ENCODE peak calls at places on chromosomes 5 and 9, in six cellular contexts. Q, H, G, U, O and N are unnamed samples.

GRCh38 chr5:126680215-126680817 is 79.6 kb downstream of the PHAX start:
- DNase-seq in Q (no peak), H (no peak), G (no peak), U (no peak), O (no peak), N (no peak)

GRCh38 chr9:70479880-70480291 is 65.4 kb upstream of the KLF9 start:
- DNase-seq in Q (peak), H (peak), G (peak), U (peak), O (no peak), N (no peak)

GRCh38 chr5:135890296-135890695 is 5.3 kb downstream of the IL9 start:
- DNase-seq in Q (peak), H (no peak), G (no peak), U (no peak), O (no peak), N (no peak)

GRCh38 chr5:76610196-76610595 is 13.0 kb downstream of the F2RL2 start:
- DNase-seq in Q (no peak), H (no peak), G (no peak), U (no peak), O (no peak), N (no peak)

GRCh38 chr9:1619915-1620705 is 395.0 kb upstream of the SMARCA2 start:
- DNase-seq in Q (no peak), H (no peak), G (no peak), U (no peak), O (no peak), N (no peak)

GRCh38 chr5:157478726-157479125 is 18.7 kb downstream of the NIPAL4 start:
- DNase-seq in Q (no peak), H (no peak), G (no peak), U (peak), O (no peak), N (no peak)

GRCh38 chr5:132825165-132825823 is 5.2 kb downstream of the SHROOM1 start:
- DNase-seq in Q (no peak), H (no peak), G (no peak), U (no peak), O (no peak), N (no peak)

GRCh38 chr5:139660916-139661814 is 13.0 kb downstream of the CXXC5 start:
- DNase-seq in Q (no peak), H (peak), G (peak), U (peak), O (peak), N (peak)

GRCh38 chr5:152736906-152737305 is 331.8 kb upstream of the NMUR2 start:
- DNase-seq in Q (no peak), H (no peak), G (no peak), U (no peak), O (no peak), N (no peak)

GRCh38 chr5:149733129-149733900 is 3.2 kb downstream of the PPARGC1B start:
- DNase-seq in Q (no peak), H (no peak), G (no peak), U (no peak), O (no peak), N (no peak)

GRCh38 chr5:177129206-177129605 is 4.4 kb upstream of the NSD1 start:
- DNase-seq in Q (no peak), H (no peak), G (no peak), U (peak), O (no peak), N (no peak)

GRCh38 chr5:154397652-154398406 is 48.0 kb upstream of the SAP30L start:
- DNase-seq in Q (peak), H (peak), G (peak), U (no peak), O (no peak), N (peak)

GRCh38 chr9:126773004-126773607 is 31.7 kb upstream of the ZBTB43 start:
- DNase-seq in Q (no peak), H (no peak), G (no peak), U (no peak), O (no peak), N (no peak)

GRCh38 chr9:33179298-33179697 is 12.2 kb upstream of the B4GALT1 start:
- DNase-seq in Q (no peak), H (no peak), G (no peak), U (no peak), O (no peak), N (no peak)

GRCh38 chr5:55507574-55507973 is 27.2 kb downstream of the PLPP1 start:
- DNase-seq in Q (no peak), H (no peak), G (no peak), U (no peak), O (no peak), N (no peak)

GRCh38 chr9:3578786-3579185 is 53.0 kb upstream of the RFX3 start:
- DNase-seq in Q (no peak), H (no peak), G (no peak), U (no peak), O (no peak), N (no peak)

GRCh38 chr5:124963236-124963929 is 216.9 kb upstream of the ZNF608 start:
- DNase-seq in Q (no peak), H (no peak), G (no peak), U (no peak), O (no peak), N (no peak)

GRCh38 chr9:33719581-33720374 is 75.6 kb upstream of the PRSS3 start:
- DNase-seq in Q (peak), H (peak), G (peak), U (no peak), O (peak), N (no peak)

GRCh38 chr5:34487202-34487879 is 168.8 kb upstream of the RAI14 start:
- DNase-seq in Q (peak), H (peak), G (no peak), U (no peak), O (no peak), N (no peak)

GRCh38 chr5:148998174-148998797 is 64.6 kb downstream of the SH3TC2 start:
- DNase-seq in Q (peak), H (no peak), G (no peak), U (no peak), O (no peak), N (peak)

GRCh38 chr9:104915049-104915448 is 12.9 kb downstream of the ABCA1 start:
- DNase-seq in Q (no peak), H (no peak), G (peak), U (no peak), O (peak), N (no peak)

GRCh38 chr5:115621365-115621900 is 4.4 kb downstream of the TMED7 start:
- DNase-seq in Q (no peak), H (no peak), G (no peak), U (no peak), O (no peak), N (no peak)

GRCh38 chr5:115626444-115626823 is 598 bp upstream of the TMED7 start:
- DNase-seq in Q (no peak), H (no peak), G (no peak), U (no peak), O (no peak), N (no peak)

GRCh38 chr5:115624994-115625393 is 842 bp downstream of the TMED7 start:
- DNase-seq in Q (no peak), H (no peak), G (no peak), U (no peak), O (no peak), N (no peak)

GRCh38 chr5:115625579-115626443 is at the start of gene TMED7:
- DNase-seq in Q (peak), H (peak), G (peak), U (peak), O (peak), N (peak)

DNA sequence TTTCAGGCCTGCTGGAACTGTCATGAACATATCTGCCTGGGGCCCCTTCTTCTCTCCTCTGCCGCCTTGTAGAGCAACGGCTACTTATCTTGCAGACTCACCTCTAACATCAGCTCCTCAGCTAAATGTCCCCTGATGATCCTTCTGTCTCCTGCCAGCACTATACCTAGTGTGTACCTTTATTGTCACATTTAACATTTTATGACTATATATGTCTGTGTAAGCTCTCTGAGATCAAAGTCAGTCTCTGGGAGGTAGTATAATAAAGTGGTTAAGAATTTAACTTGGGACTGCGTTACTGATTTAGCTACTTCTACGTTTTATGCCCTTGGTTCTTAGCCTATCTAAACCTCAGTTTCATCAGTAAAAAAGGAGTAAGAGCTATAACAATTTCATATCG is 2.2 kb downstream of the TMED7 start:
- DNase-seq in Q (no peak), H (no peak), G (no peak), U (no peak), O (no peak), N (no peak)
- H3K4me3 ChIP-seq in Q (no peak), H (peak), G (peak), U (no peak), O (peak), N (peak)

GRCh38 chr5:146020100-146020499 is 83.7 kb downstream of the SH3RF2 start:
- DNase-seq in Q (no peak), H (no peak), G (no peak), U (no peak), O (no peak), N (no peak)
- H3K27ac ChIP-seq in Q (no peak), H (peak), G (no peak), U (no peak), O (no peak), N (no peak)

DNA sequence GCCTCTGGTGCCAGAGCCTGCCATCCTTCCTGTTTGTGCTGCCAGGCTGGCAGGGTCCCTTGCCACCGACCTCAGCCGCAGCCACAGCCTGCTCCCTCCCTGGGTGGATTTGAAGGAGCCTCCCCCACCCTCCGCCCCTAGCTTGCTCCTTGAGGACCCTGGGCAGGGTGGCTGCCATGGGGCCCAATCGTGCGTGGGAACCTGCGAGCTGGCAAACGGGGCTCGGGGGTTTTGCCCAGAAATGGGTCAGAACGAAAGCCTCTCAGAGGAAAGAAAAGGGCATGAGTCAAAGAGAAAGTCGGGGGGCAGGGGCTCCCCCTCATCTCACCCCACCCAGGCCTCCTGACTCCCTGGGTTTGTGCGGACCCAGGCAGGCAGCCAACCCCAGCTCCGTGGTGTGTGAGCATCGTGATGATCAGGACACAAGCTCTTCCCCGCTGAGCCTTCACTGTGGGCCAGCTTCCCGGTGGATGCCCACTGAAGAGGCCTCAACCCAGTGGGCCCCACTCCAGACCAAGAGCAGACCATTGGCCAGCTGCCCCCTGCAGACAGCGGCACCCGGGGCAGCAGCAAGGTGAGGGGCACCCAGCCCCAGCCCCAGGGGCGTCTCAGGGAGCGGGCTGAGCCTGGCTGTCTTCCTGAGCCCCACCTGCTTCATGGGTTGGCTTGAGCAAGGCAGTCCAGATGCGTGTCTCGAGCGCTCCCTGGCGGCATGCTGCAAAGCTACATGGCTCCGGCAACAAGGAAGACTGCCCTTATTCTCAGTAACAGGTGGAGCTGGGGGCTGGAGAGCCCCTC is 3.0 kb upstream of the FUT7 start:
- DNase-seq in Q (peak), H (peak), G (peak), U (peak), O (peak), N (peak)
- H3K4me3 ChIP-seq in Q (no peak), H (no peak), G (no peak), U (no peak), O (peak), N (no peak)

GRCh38 chr9:71693607-71694006 is 74.7 kb downstream of the CEMIP2 start:
- DNase-seq in Q (no peak), H (no peak), G (no peak), U (no peak), O (no peak), N (no peak)
- H3K27ac ChIP-seq in Q (no peak), H (no peak), G (no peak), U (no peak), O (no peak), N (no peak)

DNA sequence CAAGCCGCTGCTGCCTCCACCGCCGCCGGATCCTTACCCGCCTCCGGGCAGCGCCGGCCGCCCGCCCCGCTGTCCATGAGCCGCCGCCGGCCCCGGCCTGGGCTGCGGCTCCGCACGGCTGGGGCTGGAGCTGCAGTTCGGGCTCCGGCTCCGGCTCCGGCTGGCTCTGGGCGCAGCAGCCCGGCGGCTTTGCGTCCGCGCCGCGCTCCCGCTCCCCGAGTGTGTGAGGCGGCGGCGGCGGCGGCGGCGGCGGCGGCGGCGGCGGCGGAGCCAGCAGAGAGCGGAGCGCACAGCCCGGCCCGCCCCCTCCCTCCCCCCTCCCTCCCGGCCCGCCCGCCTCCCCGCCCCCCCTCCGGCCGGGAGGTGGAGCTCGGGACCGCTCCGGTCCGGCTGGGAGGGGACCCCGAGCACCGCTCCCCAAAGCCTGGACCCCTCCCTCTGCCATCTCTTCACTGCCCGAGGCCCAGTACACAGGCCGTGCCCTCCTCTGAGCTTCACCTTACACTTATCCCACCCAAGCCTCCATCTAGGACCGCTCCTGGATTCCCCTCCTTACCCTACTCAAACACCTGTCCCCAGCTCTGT is at the start of gene PCDH1:
- DNase-seq in Q (peak), H (peak), G (peak), U (no peak), O (peak), N (peak)
- H3K4me3 ChIP-seq in Q (peak), H (peak), G (peak), U (peak), O (peak), N (peak)

GRCh38 chr5:35617060-35617434 is 616 bp upstream of the SPEF2 start:
- DNase-seq in Q (no peak), H (no peak), G (no peak), U (no peak), O (no peak), N (no peak)
- H3K27ac ChIP-seq in Q (no peak), H (peak), G (no peak), U (no peak), O (no peak), N (no peak)

DNA sequence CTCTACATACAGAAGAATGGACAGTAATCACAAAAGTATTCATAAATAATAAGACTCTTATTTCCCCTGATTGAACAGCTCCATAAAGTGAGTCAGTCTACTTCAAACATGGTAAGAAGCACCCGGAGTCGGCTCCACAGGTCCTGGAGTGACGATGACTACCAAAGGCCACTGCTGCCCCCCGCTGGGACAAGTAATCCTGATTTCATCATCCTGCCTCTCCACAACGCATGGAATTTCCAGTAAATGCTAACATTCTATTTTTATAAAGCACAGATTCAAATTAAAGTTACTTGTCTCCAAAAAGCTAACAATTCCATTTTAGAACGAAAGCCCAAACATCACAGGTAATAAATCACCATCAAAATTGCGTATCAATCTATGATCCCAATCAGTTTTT is 16.2 kb downstream of the ATPSCKMT start:
- DNase-seq in Q (peak), H (no peak), G (no peak), U (no peak), O (no peak), N (no peak)
- H3K4me3 ChIP-seq in Q (no peak), H (no peak), G (no peak), U (no peak), O (no peak), N (no peak)

GRCh38 chr5:172773481-172774469 is 2.8 kb upstream of the DUSP1 start:
- DNase-seq in Q (no peak), H (no peak), G (no peak), U (no peak), O (no peak), N (no peak)

GRCh38 chr5:172774561-172775271 is 3.7 kb upstream of the DUSP1 start:
- DNase-seq in Q (no peak), H (no peak), G (no peak), U (no peak), O (no peak), N (no peak)

GRCh38 chr5:172777381-172778222 is 6.6 kb upstream of the DUSP1 start:
- DNase-seq in Q (peak), H (peak), G (peak), U (peak), O (peak), N (peak)

GRCh38 chr5:172776235-172776594 is 5.2 kb upstream of the DUSP1 start:
- DNase-seq in Q (no peak), H (no peak), G (no peak), U (no peak), O (no peak), N (no peak)

DNA sequence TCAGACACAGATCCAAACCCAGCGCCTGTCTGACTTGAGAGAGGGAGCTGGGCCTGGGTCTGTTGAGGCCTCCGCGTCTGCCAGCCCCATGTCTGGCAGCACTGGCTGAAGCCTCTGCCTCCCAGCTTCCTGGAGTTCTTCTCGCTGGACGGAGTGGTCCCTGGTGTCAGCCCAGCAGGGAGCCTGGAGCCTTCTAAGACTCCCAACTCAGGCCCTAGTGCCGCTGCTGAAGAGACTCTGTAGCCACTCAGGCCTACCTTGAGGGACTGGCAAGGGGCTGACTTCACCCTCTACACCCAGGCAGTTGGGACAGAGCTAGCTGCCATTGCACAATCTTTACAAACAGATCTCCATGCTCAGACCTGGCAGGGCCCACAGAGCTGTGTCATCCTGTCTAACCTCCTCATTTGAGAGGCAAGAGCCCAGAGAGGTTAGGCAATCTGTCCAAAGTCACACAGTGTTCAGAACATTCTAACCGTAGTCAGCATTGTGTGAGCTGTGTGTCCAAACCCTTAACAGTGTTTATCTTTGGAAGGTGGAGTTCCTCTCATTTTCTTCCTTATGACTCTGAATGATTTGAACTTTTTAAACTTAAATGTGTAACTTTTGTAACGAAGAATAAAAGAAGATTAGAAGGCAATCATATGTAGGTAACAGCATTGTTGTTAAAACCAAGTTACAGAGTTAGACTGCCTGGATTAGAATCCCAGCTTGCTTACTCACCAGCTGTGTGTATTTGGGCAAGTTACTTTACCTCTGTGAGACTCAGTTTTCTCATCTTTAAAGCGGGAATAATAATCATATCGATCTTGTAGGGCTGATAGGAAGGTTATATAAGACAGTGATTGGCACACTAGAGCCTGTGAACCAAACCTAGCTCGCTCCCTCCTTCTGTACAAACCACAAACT is 4.6 kb upstream of the DUSP1 start:
- DNase-seq in Q (peak), H (peak), G (peak), U (peak), O (peak), N (no peak)
- H3K27ac ChIP-seq in Q (peak), H (peak), G (peak), U (peak), O (peak), N (no peak)

GRCh38 chr5:30106596-30106995 is 1086.9 kb upstream of the CDH6 start:
- DNase-seq in Q (no peak), H (no peak), G (no peak), U (no peak), O (no peak), N (no peak)
- H3K4me3 ChIP-seq in Q (no peak), H (no peak), G (no peak), U (no peak), O (no peak), N (no peak)